ENCODE peak calls at places on chromosome 1, in four cellular contexts. A is body of pancreas; U is endothelial cell; I is activated CD8-positive, alpha-beta memory T cell treated with anti-CD3 and anti-CD28 coated beads for 4 hours. Q is an unnamed sample.

GRCh38 chr1:47881505-47882442 is 115.4 kb downstream of the TRABD2B start:
- DNase-seq in A (peak), U (no peak), I (no peak), Q (no peak)

GRCh38 chr1:146036241-146036989 is 14.9 kb upstream of the HJV start:
- DNase-seq in A (no peak), U (no peak), I (no peak), Q (peak)

GRCh38 chr1:89905391-89906058 is 84.7 kb downstream of the LRRC8D start:
- DNase-seq in A (no peak), U (no peak), I (no peak), Q (no peak)

GRCh38 chr1:96206451-96206850 is 515.1 kb upstream of the PTBP2 start:
- DNase-seq in A (no peak), U (no peak), I (no peak), Q (no peak)

GRCh38 chr1:233668725-233669294 is 54.9 kb downstream of the KCNK1 start:
- DNase-seq in A (no peak), U (no peak), I (no peak), Q (peak)

GRCh38 chr1:201850053-201850397 is 21.1 kb downstream of the IPO9 start:
- DNase-seq in A (peak), U (no peak), I (no peak), Q (no peak)

GRCh38 chr1:168603501-168604107 is 27.2 kb downstream of the XCL1 start:
- DNase-seq in A (peak), U (peak), I (peak), Q (peak)

GRCh38 chr1:150159550-150159949 is 9.8 kb downstream of the PLEKHO1 start:
- DNase-seq in A (no peak), U (no peak), I (no peak), Q (no peak)

GRCh38 chr1:200780545-200781444 is 42.1 kb downstream of the CAMSAP2 start:
- DNase-seq in A (no peak), U (no peak), I (no peak), Q (peak)

GRCh38 chr1:32045770-32046169 is 27.0 kb upstream of the TMEM39B start:
- DNase-seq in A (no peak), U (no peak), I (no peak), Q (no peak)

GRCh38 chr1:183287191-183287675 is 101.2 kb downstream of the LAMC2 start:
- DNase-seq in A (peak), U (no peak), I (no peak), Q (no peak)

GRCh38 chr1:100036718-100037664 is 67.2 kb downstream of the SLC35A3 start:
- DNase-seq in A (no peak), U (no peak), I (no peak), Q (peak)

GRCh38 chr1:38009088-38009840 is 3.3 kb upstream of the UTP11 start:
- DNase-seq in A (no peak), U (no peak), I (peak), Q (peak)

GRCh38 chr1:2596530-2597333 is 10.2 kb downstream of the PRXL2B start:
- DNase-seq in A (no peak), U (no peak), I (no peak), Q (no peak)

GRCh38 chr1:236774926-236775325 is 20.2 kb upstream of the MTR start:
- DNase-seq in A (peak), U (no peak), I (no peak), Q (peak)

GRCh38 chr1:202133016-202133415 is 10.3 kb downstream of the GPR37L1 start:
- DNase-seq in A (no peak), U (no peak), I (no peak), Q (no peak)

GRCh38 chr1:231278100-231278790 is 37.2 kb downstream of the GNPAT start:
- DNase-seq in A (peak), U (no peak), I (no peak), Q (no peak)

GRCh38 chr1:150072959-150073358 is 5.4 kb downstream of the VPS45 start:
- DNase-seq in A (no peak), U (no peak), I (no peak), Q (no peak)

GRCh38 chr1:46193984-46194570 is 4.2 kb downstream of the POMGNT1 start:
- DNase-seq in A (no peak), U (no peak), I (no peak), Q (no peak)

GRCh38 chr1:41800237-41800902 is 118.4 kb downstream of the HIVEP3 start:
- DNase-seq in A (no peak), U (no peak), I (no peak), Q (no peak)

GRCh38 chr1:41835488-41835887 is 83.2 kb downstream of the HIVEP3 start:
- DNase-seq in A (no peak), U (no peak), I (no peak), Q (no peak)

GRCh38 chr1:61160526-61160925 is 78.2 kb downstream of the NFIA start:
- DNase-seq in A (no peak), U (no peak), I (no peak), Q (no peak)

GRCh38 chr1:108503062-108503740 is 53.1 kb downstream of the NBPF6 start:
- DNase-seq in A (no peak), U (no peak), I (no peak), Q (no peak)

GRCh38 chr1:63917571-63918394 is 144.0 kb downstream of the ROR1 start:
- DNase-seq in A (no peak), U (peak), I (no peak), Q (no peak)

GRCh38 chr1:205709059-205709398 is 28.7 kb upstream of the SLC45A3 start:
- DNase-seq in A (no peak), U (no peak), I (no peak), Q (no peak)

GRCh38 chr1:63261736-63262142 is 60.6 kb upstream of the FOXD3 start:
- DNase-seq in A (no peak), U (no peak), I (no peak), Q (peak)

GRCh38 chr1:46275030-46275337 is 27.4 kb downstream of the RAD54L start:
- DNase-seq in A (no peak), U (no peak), I (no peak), Q (no peak)

GRCh38 chr1:6489799-6490180 is 1.7 kb downstream of the PLEKHG5 start:
- DNase-seq in A (peak), U (peak), I (peak), Q (peak)

GRCh38 chr1:161502641-161503393 is 2.4 kb upstream of the FCGR2A start:
- DNase-seq in A (no peak), U (no peak), I (no peak), Q (no peak)

GRCh38 chr1:159920651-159921050 is 4.7 kb downstream of the TAGLN2 start:
- DNase-seq in A (no peak), U (no peak), I (no peak), Q (no peak)

GRCh38 chr1:229169399-229169798 is 101.5 kb upstream of the RAB4A start:
- DNase-seq in A (no peak), U (no peak), I (no peak), Q (peak)

GRCh38 chr1:52792002-52792401 is 50.6 kb upstream of the ZYG11A start:
- DNase-seq in A (no peak), U (no peak), I (no peak), Q (no peak)

GRCh38 chr1:6587261-6588005 is 7.6 kb downstream of the ZBTB48 start:
- DNase-seq in A (peak), U (no peak), I (no peak), Q (no peak)

GRCh38 chr1:212512731-212513559 is 80.2 kb downstream of the NENF start:
- DNase-seq in A (no peak), U (no peak), I (no peak), Q (no peak)